ENCODE peak calls at places on chromosomes 6 and 20, in eight cellular contexts. One of them, this sample, is unnamed.

GRCh38 chr6:17707371-17707651 is 586 bp upstream of the NUP153 start:
- DNase-seq in GDM1: no peak
- DNase-seq in KG1: no peak
- DNase-seq in renal cortical epithelial cell: no peak
- DNase-seq in NCI-H460: no peak
- DNase-seq in HT1080: no peak
- DNase-seq in Kasumi-1: no peak
- DNase-seq in ACHN: no peak
- DNase-seq in this sample: no peak

GRCh38 chr20:32019563-32020463 is 9.6 kb downstream of the CCM2L start:
- DNase-seq in GDM1: no peak
- DNase-seq in KG1: no peak
- DNase-seq in renal cortical epithelial cell: no peak
- DNase-seq in NCI-H460: no peak
- DNase-seq in HT1080: no peak
- DNase-seq in Kasumi-1: no peak
- DNase-seq in ACHN: no peak
- DNase-seq in this sample: no peak

GRCh38 chr6:169252805-169253189 is 849 bp downstream of the THBS2 start:
- DNase-seq in GDM1: no peak
- DNase-seq in KG1: no peak
- DNase-seq in renal cortical epithelial cell: no peak
- DNase-seq in NCI-H460: no peak
- DNase-seq in HT1080: no peak
- DNase-seq in Kasumi-1: no peak
- DNase-seq in ACHN: no peak
- DNase-seq in this sample: no peak

GRCh38 chr6:146472918-146473317 is 70.7 kb upstream of the RAB32 start:
- DNase-seq in GDM1: no peak
- DNase-seq in KG1: no peak
- DNase-seq in renal cortical epithelial cell: no peak
- DNase-seq in NCI-H460: no peak
- DNase-seq in HT1080: no peak
- DNase-seq in Kasumi-1: no peak
- DNase-seq in ACHN: no peak
- DNase-seq in this sample: no peak

GRCh38 chr6:15184441-15184861 is 61.4 kb upstream of the JARID2 start:
- DNase-seq in GDM1: no peak
- DNase-seq in KG1: no peak
- DNase-seq in renal cortical epithelial cell: no peak
- DNase-seq in NCI-H460: no peak
- DNase-seq in HT1080: no peak
- DNase-seq in Kasumi-1: no peak
- DNase-seq in ACHN: no peak
- DNase-seq in this sample: no peak

GRCh38 chr6:96465321-96465903 is 56.2 kb upstream of the UFL1 start:
- DNase-seq in GDM1: no peak
- DNase-seq in KG1: no peak
- DNase-seq in renal cortical epithelial cell: no peak
- DNase-seq in NCI-H460: no peak
- DNase-seq in HT1080: no peak
- DNase-seq in Kasumi-1: no peak
- DNase-seq in ACHN: no peak
- DNase-seq in this sample: no peak

GRCh38 chr6:7540595-7540994 is 876 bp upstream of the DSP start:
- DNase-seq in GDM1: no peak
- DNase-seq in KG1: no peak
- DNase-seq in renal cortical epithelial cell: peak
- DNase-seq in NCI-H460: no peak
- DNase-seq in HT1080: no peak
- DNase-seq in Kasumi-1: no peak
- DNase-seq in ACHN: no peak
- DNase-seq in this sample: no peak

GRCh38 chr6:51559059-51559458 is 528.4 kb downstream of the PKHD1 start:
- DNase-seq in GDM1: no peak
- DNase-seq in KG1: no peak
- DNase-seq in renal cortical epithelial cell: peak
- DNase-seq in NCI-H460: no peak
- DNase-seq in HT1080: no peak
- DNase-seq in Kasumi-1: no peak
- DNase-seq in ACHN: no peak
- DNase-seq in this sample: no peak

GRCh38 chr6:75204222-75204958 is 1.5 kb downstream of the COL12A1 start:
- DNase-seq in GDM1: no peak
- DNase-seq in KG1: peak
- DNase-seq in renal cortical epithelial cell: peak
- DNase-seq in NCI-H460: peak
- DNase-seq in HT1080: peak
- DNase-seq in Kasumi-1: peak
- DNase-seq in ACHN: peak
- DNase-seq in this sample: peak

GRCh38 chr20:57392130-57392445 is 892 bp downstream of the RBM38 start:
- DNase-seq in GDM1: no peak
- DNase-seq in KG1: no peak
- DNase-seq in renal cortical epithelial cell: no peak
- DNase-seq in NCI-H460: no peak
- DNase-seq in HT1080: no peak
- DNase-seq in Kasumi-1: no peak
- DNase-seq in ACHN: peak
- DNase-seq in this sample: no peak

GRCh38 chr20:21384308-21384892 is 12.9 kb downstream of the NKX2-4 start:
- DNase-seq in GDM1: no peak
- DNase-seq in KG1: no peak
- DNase-seq in renal cortical epithelial cell: no peak
- DNase-seq in NCI-H460: no peak
- DNase-seq in HT1080: no peak
- DNase-seq in Kasumi-1: no peak
- DNase-seq in ACHN: no peak
- DNase-seq in this sample: no peak

GRCh38 chr6:36976931-36977330 is 9.1 kb downstream of the MTCH1 start:
- DNase-seq in GDM1: no peak
- DNase-seq in KG1: no peak
- DNase-seq in renal cortical epithelial cell: no peak
- DNase-seq in NCI-H460: no peak
- DNase-seq in HT1080: no peak
- DNase-seq in Kasumi-1: no peak
- DNase-seq in ACHN: no peak
- DNase-seq in this sample: no peak

GRCh38 chr6:14211596-14211961 is 94.0 kb downstream of the CD83 start:
- DNase-seq in GDM1: no peak
- DNase-seq in KG1: no peak
- DNase-seq in renal cortical epithelial cell: no peak
- DNase-seq in NCI-H460: no peak
- DNase-seq in HT1080: no peak
- DNase-seq in Kasumi-1: peak
- DNase-seq in ACHN: no peak
- DNase-seq in this sample: no peak

GRCh38 chr6:83096791-83097190 is 29.3 kb downstream of the DOP1A start:
- DNase-seq in GDM1: no peak
- DNase-seq in KG1: no peak
- DNase-seq in renal cortical epithelial cell: peak
- DNase-seq in NCI-H460: no peak
- DNase-seq in HT1080: no peak
- DNase-seq in Kasumi-1: no peak
- DNase-seq in ACHN: peak
- DNase-seq in this sample: no peak

GRCh38 chr6:34000281-34000680 is 145.6 kb downstream of the GRM4 start:
- DNase-seq in GDM1: no peak
- DNase-seq in KG1: no peak
- DNase-seq in renal cortical epithelial cell: no peak
- DNase-seq in NCI-H460: no peak
- DNase-seq in HT1080: no peak
- DNase-seq in Kasumi-1: no peak
- DNase-seq in ACHN: no peak
- DNase-seq in this sample: no peak

GRCh38 chr20:57810511-57811372 is 100.9 kb upstream of the PMEPA1 start:
- DNase-seq in GDM1: no peak
- DNase-seq in KG1: no peak
- DNase-seq in renal cortical epithelial cell: peak
- DNase-seq in NCI-H460: no peak
- DNase-seq in HT1080: peak
- DNase-seq in Kasumi-1: no peak
- DNase-seq in ACHN: peak
- DNase-seq in this sample: no peak

GRCh38 chr6:142409794-142410193 is 108.0 kb downstream of the ADGRG6 start:
- DNase-seq in GDM1: no peak
- DNase-seq in KG1: no peak
- DNase-seq in renal cortical epithelial cell: no peak
- DNase-seq in NCI-H460: no peak
- DNase-seq in HT1080: no peak
- DNase-seq in Kasumi-1: no peak
- DNase-seq in ACHN: no peak
- DNase-seq in this sample: no peak

GRCh38 chr6:166203003-166203640 is 35.5 kb upstream of the TBXT start:
- DNase-seq in GDM1: no peak
- DNase-seq in KG1: no peak
- DNase-seq in renal cortical epithelial cell: no peak
- DNase-seq in NCI-H460: no peak
- DNase-seq in HT1080: peak
- DNase-seq in Kasumi-1: no peak
- DNase-seq in ACHN: no peak
- DNase-seq in this sample: no peak

GRCh38 chr6:21536280-21536766 is 57.2 kb upstream of the SOX4 start:
- DNase-seq in GDM1: no peak
- DNase-seq in KG1: no peak
- DNase-seq in renal cortical epithelial cell: no peak
- DNase-seq in NCI-H460: no peak
- DNase-seq in HT1080: no peak
- DNase-seq in Kasumi-1: no peak
- DNase-seq in ACHN: no peak
- DNase-seq in this sample: no peak

GRCh38 chr6:169701218-169701952 is 444 bp downstream of the WDR27 start:
- DNase-seq in GDM1: no peak
- DNase-seq in KG1: no peak
- DNase-seq in renal cortical epithelial cell: no peak
- DNase-seq in NCI-H460: no peak
- DNase-seq in HT1080: no peak
- DNase-seq in Kasumi-1: peak
- DNase-seq in ACHN: no peak
- DNase-seq in this sample: no peak